ENCODE peak calls at places on chromosomes 7 and 10, in six cellular contexts. X is stomach, G is A549, P is uterus, C is suprapubic skin, Q is adrenal gland. S is an unnamed sample. For H3K9me3 and H3K4me1, the result is how much of the 10 kb centered on the place peaks cover.

GRCh38 chr10:93357680-93358079 is 124.5 kb downstream of the MYOF start:
- DNase-seq in X (no peak), G (peak), C (no peak), P (no peak), Q (no peak), S (peak)

GRCh38 chr10:21130108-21130507 is 233.0 kb upstream of the NEBL start:
- DNase-seq in Q (no peak), P (no peak), X (no peak), G (no peak), C (no peak), S (no peak)

GRCh38 chr7:97094531-97094930 is 23.0 kb upstream of the SDHAF3 start:
- DNase-seq in X (no peak), Q (no peak), C (no peak), G (no peak), P (no peak), S (no peak)

GRCh38 chr10:110368002-110368401 is 63.3 kb upstream of the SMNDC1 start:
- DNase-seq in P (no peak), X (no peak), G (no peak), Q (no peak), C (no peak), S (no peak)

GRCh38 chr7:132112632-132113031 is 463.6 kb downstream of the PLXNA4 start:
- DNase-seq in C (no peak), Q (no peak), G (no peak), P (no peak), X (no peak), S (no peak)

GRCh38 chr7:127588697-127589482 is 679 bp downstream of the ARF5 start:
- DNase-seq in P (peak), Q (peak), C (no peak), X (peak), G (peak), S (peak)

GRCh38 chr10:62691331-62691730 is 113.2 kb upstream of the ADO start:
- DNase-seq in P (no peak), X (no peak), Q (no peak), C (no peak), G (no peak), S (no peak)

GRCh38 chr7:73829921-73830617 is 727 bp upstream of the CLDN4 start:
- DNase-seq in P (no peak), Q (no peak), G (no peak), C (no peak), X (no peak), S (no peak)

GRCh38 chr10:110398419-110399162 is 93.9 kb upstream of the SMNDC1 start:
- DNase-seq in C (no peak), G (peak), P (peak), Q (peak), X (peak), S (no peak)

GRCh38 chr10:24483701-24484100 is 240.0 kb downstream of the ARHGAP21 start:
- DNase-seq in C (no peak), Q (no peak), G (peak), X (peak), P (no peak), S (no peak)

GRCh38 chr10:688287-688620 is 1.2 kb downstream of the DIP2C start:
- DNase-seq in Q (no peak), C (no peak), G (no peak), X (no peak), P (no peak), S (no peak)

GRCh38 chr7:82020076-82020475 is 250.2 kb upstream of the HGF start:
- DNase-seq in C (no peak), X (no peak), Q (no peak), P (no peak), G (no peak), S (no peak)

GRCh38 chr7:38222481-38223096 is 44.5 kb downstream of the STARD3NL start:
- DNase-seq in X (no peak), Q (peak), C (no peak), G (peak), P (no peak), S (no peak)

GRCh38 chr10:131841131-131841661 is 59.6 kb upstream of the PPP2R2D start:
- DNase-seq in X (no peak), C (peak), P (peak), G (no peak), Q (peak), S (no peak)

GRCh38 chr7:104979167-104979841 is 34.7 kb upstream of the KMT2E start:
- DNase-seq in G (no peak), C (no peak), Q (no peak), P (no peak), X (no peak), S (peak)

GRCh38 chr7:37577901-37578300 is 105.7 kb upstream of the GPR141 start:
- DNase-seq in Q (no peak), C (no peak), P (no peak), X (no peak), G (no peak), S (no peak)

GRCh38 chr7:99365318-99366141 is 9.0 kb upstream of the ARPC1B start:
- DNase-seq in X (peak), G (peak), P (no peak), Q (no peak), C (no peak), S (peak)

GRCh38 chr10:29535778-29536459 is 98.9 kb downstream of the SVIL start:
- DNase-seq in C (no peak), P (no peak), X (peak), G (no peak), Q (no peak), S (no peak)

GRCh38 chr10:90674927-90675326 is 182.9 kb downstream of the HTR7 start:
- DNase-seq in C (no peak), G (no peak), X (no peak), Q (no peak), P (no peak), S (no peak)

GRCh38 chr10:117499248-117500105 is 43.1 kb upstream of the EMX2 start:
- DNase-seq in G (no peak), C (peak), Q (no peak), X (no peak), P (no peak), S (no peak)

GRCh38 chr7:7681191-7681935 is 37.0 kb downstream of the RPA3 start:
- DNase-seq in C (no peak), X (no peak), Q (peak), P (no peak), G (peak), S (peak)

GRCh38 chr7:44318296-44318695 is 7.1 kb downstream of the CAMK2B start:
- DNase-seq in C (no peak), G (no peak), X (no peak), Q (no peak), P (no peak), S (no peak)

GRCh38 chr10:21526952-21527633 is 1.6 kb upstream of the SKIDA1 start:
- DNase-seq in P (peak), G (no peak), Q (peak), X (peak), C (no peak), S (peak)

GRCh38 chr10:116877391-116877790 is 28.1 kb downstream of the ENO4 start:
- DNase-seq in G (no peak), Q (no peak), C (no peak), P (no peak), X (no peak), S (no peak)

GRCh38 chr10:128881086-128881485 is 586.0 kb upstream of the MGMT start:
- DNase-seq in C (no peak), Q (no peak), X (no peak), G (no peak), P (no peak), S (no peak)

GRCh38 chr7:23530901-23531793 is 634 bp downstream of the TRA2A start:
- DNase-seq in P (no peak), X (peak), Q (peak), G (peak), C (peak), S (peak)

GRCh38 chr10:131683281-131683861 is 217.4 kb upstream of the PPP2R2D start:
- DNase-seq in Q (no peak), G (no peak), X (no peak), C (no peak), P (no peak), S (no peak)

GRCh38 chr10:3619276-3619675 is 165.7 kb downstream of the KLF6 start:
- DNase-seq in G (no peak), C (no peak), P (no peak), Q (no peak), X (no peak), S (no peak)

DNA sequence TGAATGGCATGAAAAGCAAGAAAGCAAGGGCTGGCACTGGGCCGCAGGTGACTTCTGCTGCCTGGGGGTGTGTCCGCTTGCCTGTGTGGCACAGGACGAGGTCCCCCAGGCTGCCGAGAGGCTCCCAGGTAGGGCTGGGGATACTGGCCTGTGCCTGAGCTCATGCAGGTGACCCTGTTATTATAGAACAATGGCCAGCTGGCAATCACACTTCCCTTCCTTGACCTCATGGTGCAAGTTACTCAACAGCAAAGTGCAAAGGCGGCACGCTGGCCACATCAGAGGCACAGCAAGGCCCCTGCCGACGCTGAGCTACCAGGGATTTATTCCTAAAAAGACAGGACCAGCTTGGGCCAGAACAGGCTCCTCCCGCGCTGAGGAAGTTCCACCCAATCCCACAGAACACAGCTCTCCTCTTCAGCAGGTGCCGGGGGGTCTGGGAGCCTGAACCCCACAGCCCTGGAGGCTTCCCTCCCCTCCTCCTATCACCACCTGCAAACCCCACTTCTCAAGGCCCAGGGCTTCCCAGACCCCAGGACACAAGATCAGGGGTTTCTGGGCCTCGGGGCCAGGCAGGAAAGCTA is 1.4 kb upstream of the ADAM8 start:
- DNase-seq in G (no peak), P (no peak), Q (no peak), X (peak), C (no peak), S (no peak)
- TF ChIP-seq POLR2A in G (no peak), P (no peak), Q (no peak), X (no peak), C (no peak), S (no peak)

DNA sequence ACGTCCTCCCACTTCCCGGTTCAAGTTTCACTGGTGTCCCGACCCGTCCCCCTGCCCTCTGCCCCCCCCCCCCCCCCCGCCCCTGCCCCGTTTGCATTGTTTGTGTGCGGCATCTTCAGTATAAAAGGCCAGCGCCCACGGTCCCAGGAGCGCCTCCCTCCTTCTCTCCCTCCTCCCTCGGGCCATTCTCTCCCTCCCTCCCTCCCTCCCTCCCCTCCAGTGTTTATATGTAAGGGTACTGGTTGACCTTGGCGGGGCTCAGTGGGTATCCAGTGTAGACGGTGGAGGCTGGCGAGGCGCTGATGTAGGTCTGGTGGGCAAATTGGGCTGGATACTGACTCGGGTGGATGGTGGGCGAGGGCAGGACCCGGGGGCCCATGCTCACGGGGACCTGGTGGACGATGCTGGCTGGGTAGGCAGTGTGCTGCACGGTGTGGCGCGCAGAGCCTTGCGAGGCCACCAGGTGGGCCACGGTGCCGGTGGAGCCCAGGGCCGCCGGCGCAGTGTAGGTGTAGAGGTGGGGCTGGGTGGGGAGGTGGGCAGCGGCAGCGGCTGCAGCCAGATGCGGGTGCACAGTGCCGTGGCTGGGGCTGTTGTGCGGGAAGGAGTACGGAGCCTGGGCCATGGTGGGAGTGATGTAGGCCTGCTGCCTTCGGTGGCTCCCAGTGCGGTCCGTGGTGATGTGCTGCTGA is 49.4 kb downstream of the CLEC2L start:
- DNase-seq in P (peak), Q (no peak), X (peak), G (no peak), C (no peak), S (no peak)
- H3K9me3 ChIP-seq in P (under half), Q (under half), X (under half), G (under half), C (under half), S (under half)

DNA sequence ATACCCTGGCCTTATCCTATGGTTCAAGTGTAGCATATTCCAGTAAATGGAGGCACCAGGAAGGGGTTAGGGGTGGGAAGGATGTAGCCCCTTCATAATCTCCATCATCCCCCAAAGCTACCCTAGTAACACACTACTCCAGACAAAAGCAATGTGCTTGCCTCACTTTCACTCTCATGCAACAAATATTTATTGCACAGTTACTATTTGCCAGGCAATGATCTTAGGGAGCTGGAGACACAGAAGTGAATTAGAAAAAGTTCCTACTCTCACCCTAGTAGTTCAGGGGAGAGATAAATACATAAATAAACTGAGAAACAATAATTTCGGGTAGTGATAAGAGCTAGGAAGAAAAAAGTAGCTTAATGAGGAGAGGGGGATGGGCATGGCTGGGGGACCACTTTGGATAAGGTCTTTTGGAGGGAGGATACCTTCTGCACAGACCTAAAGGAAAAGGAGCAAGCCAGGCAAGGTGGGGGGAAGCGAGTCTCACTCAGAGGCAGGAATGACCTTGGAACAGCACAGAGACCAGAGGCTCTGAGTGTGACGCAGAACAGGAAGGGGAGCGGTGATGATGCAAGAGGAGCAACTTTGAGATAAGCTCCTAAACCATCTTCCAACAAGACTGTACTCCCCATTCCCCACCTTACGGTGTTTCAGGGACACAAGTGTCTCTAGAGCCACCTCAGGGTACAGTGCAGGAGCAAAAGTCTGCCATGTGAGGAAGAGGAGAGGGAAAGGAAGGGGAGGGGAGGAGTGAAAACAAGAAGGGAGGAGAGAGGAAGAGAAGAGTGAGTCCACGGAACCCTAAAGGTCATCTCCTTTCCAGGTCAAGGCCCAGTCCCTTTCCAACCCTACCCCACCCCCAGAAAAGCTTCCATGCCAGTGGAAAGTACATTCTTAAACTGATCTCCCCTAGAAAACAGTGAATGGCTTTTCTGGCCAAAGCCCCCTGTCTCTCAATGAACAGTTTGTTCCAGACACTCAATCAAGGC is 54.3 kb downstream of the JAZF1 start:
- DNase-seq in G (no peak), P (peak), Q (peak), C (no peak), X (no peak), S (peak)
- H3K4me1 ChIP-seq in G (under half), P (under half), Q (under half), C (under half), X (under half), S (half or more)

GRCh38 chr7:112422842-112423496 is 27.3 kb upstream of the IFRD1 start:
- DNase-seq in X (peak), P (peak), G (peak), Q (peak), C (peak), S (peak)
- TF ChIP-seq POLR2A in X (no peak), P (no peak), G (no peak), Q (peak), C (no peak), S (no peak)

DNA sequence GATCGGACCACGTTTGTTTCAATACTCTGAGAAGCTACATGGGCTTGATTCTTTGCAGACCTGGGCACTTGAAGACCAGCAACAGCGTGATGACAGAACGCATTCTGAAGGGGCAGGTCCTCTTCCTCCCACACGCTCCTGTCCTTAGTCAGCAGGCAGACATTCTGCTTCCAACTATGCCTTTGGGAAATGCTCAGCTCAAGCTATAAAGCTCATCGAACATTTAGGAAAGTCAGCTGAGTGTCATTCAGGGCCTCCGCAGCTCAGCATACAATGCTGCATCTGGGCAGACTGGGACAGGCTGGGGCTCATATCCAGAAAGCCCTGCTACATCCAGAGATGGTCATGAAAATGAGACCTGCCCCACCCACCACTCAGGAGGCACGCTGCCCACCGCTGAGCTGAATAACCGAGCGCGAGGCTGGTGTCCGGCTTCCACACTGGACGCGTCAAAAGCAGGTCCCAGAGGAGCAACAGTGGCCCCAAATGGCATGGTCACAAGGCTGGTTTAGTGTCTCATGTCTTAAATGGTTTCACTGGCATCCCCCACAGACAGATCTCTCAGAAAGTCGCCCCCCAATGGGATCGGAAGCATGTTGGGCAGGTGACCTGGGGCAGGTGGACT is 274.0 kb downstream of the DNAJB6 start:
- DNase-seq in G (no peak), X (no peak), C (no peak), P (no peak), Q (no peak), S (no peak)
- H3K9me3 ChIP-seq in G (under half), X (under half), C (under half), P (under half), Q (under half), S (under half)

GRCh38 chr10:99395750-99396445 is 34.5 kb downstream of the GOT1 start:
- DNase-seq in C (no peak), Q (no peak), G (no peak), P (no peak), X (no peak), S (peak)
- H3K4me1 ChIP-seq in C (under half), Q (under half), G (under half), P (under half), X (under half), S (under half)

GRCh38 chr10:113578766-113579165 is 25.9 kb downstream of the HABP2 start:
- DNase-seq in Q (no peak), P (no peak), C (no peak), G (no peak), X (no peak), S (no peak)
- TF ChIP-seq POLR2A in Q (no peak), P (no peak), C (no peak), G (no peak), X (no peak), S (no peak)

S was measured in testis.